ENCODE peak calls at places on chromosomes 2 and 18, in eight cellular contexts. T is neuronal stem cell; E is adipocyte; X is bronchial epithelial cell; J is iPS DF 6.9; S is cardiac muscle cell; O is aorta; C is naive thymus-derived CD4-positive, alpha-beta T cell. G is an unnamed sample. For H3K27me3, the result is how much of the 10 kb centered on the place peaks cover.

GRCh38 chr2:62382122-62382521 is 123.9 kb downstream of the TMEM17 start:
- DNase-seq in T (no peak), E (no peak), X (no peak), J (no peak), S (no peak), O (no peak), C (no peak), G (no peak)

GRCh38 chr2:199273043-199273647 is 184.6 kb downstream of the SATB2 start:
- DNase-seq in T (no peak), E (peak), X (peak), J (no peak), S (peak), O (no peak), C (no peak), G (no peak)

GRCh38 chr2:148552675-148553331 is 91.7 kb upstream of the EPC2 start:
- DNase-seq in T (no peak), E (peak), X (no peak), J (no peak), S (no peak), O (no peak), C (peak), G (no peak)

GRCh38 chr2:74690571-74690970 is 36.5 kb downstream of the SEMA4F start:
- DNase-seq in T (peak), E (peak), X (peak), J (peak), S (peak), O (no peak), C (peak), G (peak)

GRCh38 chr2:164335128-164335527 is 286.2 kb downstream of the GRB14 start:
- DNase-seq in T (no peak), E (no peak), X (no peak), J (peak), S (no peak), O (no peak), C (no peak), G (no peak)

GRCh38 chr2:233303252-233303651 is 4.4 kb upstream of the SAG start:
- DNase-seq in T (no peak), E (no peak), X (no peak), J (no peak), S (no peak), O (no peak), C (no peak), G (no peak)

GRCh38 chr2:50863218-50863617 is 168.7 kb downstream of the NRXN1 start:
- DNase-seq in T (no peak), E (no peak), X (no peak), J (no peak), S (no peak), O (no peak), C (no peak), G (no peak)

GRCh38 chr2:201939366-201939985 is 94.2 kb upstream of the FZD7 start:
- DNase-seq in T (no peak), E (no peak), X (no peak), J (no peak), S (peak), O (no peak), C (no peak), G (no peak)

GRCh38 chr2:201978333-201978732 is 55.3 kb upstream of the FZD7 start:
- DNase-seq in T (no peak), E (no peak), X (no peak), J (no peak), S (no peak), O (no peak), C (no peak), G (no peak)

GRCh38 chr2:209696836-209697711 is 74.6 kb upstream of the UNC80 start:
- DNase-seq in T (no peak), E (no peak), X (no peak), J (no peak), S (no peak), O (no peak), C (no peak), G (no peak)

GRCh38 chr18:50399582-50399981 is 24.7 kb downstream of the SKA1 start:
- DNase-seq in T (no peak), E (no peak), X (no peak), J (no peak), S (no peak), O (no peak), C (no peak), G (no peak)
- H3K27me3 ChIP-seq in T (under half), E (under half), X (under half), J (under half), S (under half), O (under half), C (under half), G (under half)

DNA sequence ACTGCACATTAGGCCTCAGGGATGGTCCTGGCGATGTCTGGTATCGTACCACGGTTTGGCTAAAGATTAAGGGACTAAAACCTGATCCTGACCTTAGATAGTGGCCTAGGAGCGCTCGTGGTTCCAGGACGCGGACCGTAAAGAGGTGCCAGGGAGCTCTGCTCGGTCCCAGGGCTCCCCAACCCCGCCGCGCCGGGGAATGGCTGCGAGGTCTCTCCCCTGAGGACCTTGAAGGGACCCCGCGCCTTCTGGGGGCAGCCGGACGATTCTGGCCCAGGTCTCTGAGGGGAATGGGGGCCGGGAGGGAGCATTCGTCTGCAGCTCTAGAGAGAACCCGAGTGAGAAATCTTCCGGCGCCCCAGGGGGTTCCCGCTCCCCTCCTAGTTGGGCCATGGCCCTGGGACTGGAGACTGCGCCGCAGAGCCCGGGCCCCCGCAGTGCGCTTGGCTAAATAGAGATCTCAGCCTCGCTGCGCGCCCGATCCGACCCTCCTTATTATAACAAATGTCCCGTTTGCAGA is 1.8 kb downstream of the PAX8 start:
- DNase-seq in T (peak), E (no peak), X (no peak), J (no peak), S (no peak), O (no peak), C (no peak), G (no peak)
- H3K27me3 ChIP-seq in T (under half), E (half or more), X (under half), J (half or more), S (half or more), O (under half), C (under half), G (half or more)

DNA sequence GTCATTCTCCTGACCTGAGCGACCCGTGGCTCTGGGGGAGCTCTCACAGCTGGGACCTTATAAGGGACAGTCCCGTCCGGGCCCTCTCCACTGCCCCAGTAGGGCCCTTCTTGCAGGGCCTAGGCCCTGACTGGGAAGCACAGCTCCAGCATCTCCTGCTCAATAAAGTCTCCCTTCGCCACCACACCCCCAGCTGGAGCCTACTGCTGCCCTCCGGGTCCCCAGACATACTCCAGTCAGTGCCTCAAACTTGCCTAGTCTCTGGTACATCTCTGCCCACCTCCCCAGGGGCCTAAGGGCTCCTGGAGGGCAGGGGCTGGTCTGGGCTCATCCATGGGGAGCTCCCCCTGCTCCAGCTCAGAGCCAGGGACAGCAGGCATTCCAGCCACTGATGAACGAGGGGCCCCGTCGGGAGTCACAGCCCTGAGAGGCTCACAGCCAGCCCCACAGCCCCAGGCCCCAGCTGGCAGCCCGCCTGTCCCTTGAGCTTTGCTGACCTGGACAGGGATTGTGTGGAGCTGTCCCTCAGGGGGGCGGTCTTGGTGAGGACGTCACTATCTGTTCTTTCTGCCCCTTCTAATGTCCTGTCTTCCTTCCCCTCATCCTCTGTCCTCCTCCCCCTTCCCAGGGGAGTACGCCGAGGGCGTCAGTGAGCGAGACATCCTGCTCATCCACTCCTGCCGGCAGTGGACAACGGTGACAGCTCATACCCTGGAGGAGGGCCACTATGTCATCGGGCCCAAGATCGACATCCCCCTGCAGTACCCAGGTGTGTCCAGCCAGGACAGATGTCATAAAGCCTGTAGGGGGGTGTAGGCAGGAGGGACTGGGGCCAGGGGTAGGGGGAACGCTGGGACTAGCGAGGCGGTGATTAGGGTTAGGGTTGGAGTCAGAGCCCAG is 3.1 kb downstream of the GAREM2 start:
- DNase-seq in T (no peak), E (no peak), X (no peak), J (no peak), S (no peak), O (no peak), C (no peak), G (no peak)
- H3K27me3 ChIP-seq in T (under half), E (under half), X (under half), J (under half), S (half or more), O (under half), C (under half), G (under half)

GRCh38 chr2:70906022-70906421 is 29.7 kb upstream of the ATP6V1B1 start:
- DNase-seq in T (no peak), E (no peak), X (no peak), J (no peak), S (no peak), O (no peak), C (no peak), G (no peak)

GRCh38 chr2:70903641-70904340 is 31.9 kb upstream of the ATP6V1B1 start:
- DNase-seq in T (no peak), E (no peak), X (no peak), J (no peak), S (no peak), O (no peak), C (no peak), G (no peak)

GRCh38 chr2:70906439-70907018 is 29.2 kb upstream of the ATP6V1B1 start:
- DNase-seq in T (no peak), E (no peak), X (no peak), J (no peak), S (no peak), O (no peak), C (no peak), G (no peak)

GRCh38 chr2:70904371-70905216 is 31.1 kb upstream of the ATP6V1B1 start:
- DNase-seq in T (no peak), E (no peak), X (no peak), J (no peak), S (no peak), O (no peak), C (no peak), G (no peak)

GRCh38 chr2:70905443-70905842 is 30.3 kb upstream of the ATP6V1B1 start:
- DNase-seq in T (no peak), E (no peak), X (no peak), J (no peak), S (no peak), O (no peak), C (no peak), G (no peak)
- H3K27me3 ChIP-seq in T (under half), E (under half), X (under half), J (half or more), S (half or more), O (under half), C (under half), G (under half)

GRCh38 chr2:217370391-217370790 is 510.5 kb upstream of the TNP1 start:
- DNase-seq in T (no peak), E (peak), X (peak), J (no peak), S (peak), O (no peak), C (no peak), G (no peak)
- H3K27me3 ChIP-seq in T (under half), E (under half), X (under half), J (under half), S (under half), O (under half), C (under half), G (under half)

GRCh38 chr2:70902579-70902978 is 33.1 kb upstream of the ATP6V1B1 start:
- DNase-seq in T (no peak), E (no peak), X (no peak), J (no peak), S (no peak), O (no peak), C (no peak), G (no peak)
- H3K27me3 ChIP-seq in T (under half), E (under half), X (under half), J (half or more), S (half or more), O (under half), C (under half), G (under half)

GRCh38 chr2:57965219-57965618 is 81.4 kb upstream of the VRK2 start:
- DNase-seq in T (no peak), E (no peak), X (no peak), J (no peak), S (no peak), O (no peak), C (no peak), G (no peak)

GRCh38 chr2:57959380-57959779 is 87.2 kb upstream of the VRK2 start:
- DNase-seq in T (no peak), E (no peak), X (no peak), J (no peak), S (no peak), O (no peak), C (no peak), G (no peak)

GRCh38 chr2:57957238-57957637 is 89.4 kb upstream of the VRK2 start:
- DNase-seq in T (no peak), E (no peak), X (no peak), J (no peak), S (no peak), O (no peak), C (no peak), G (no peak)

GRCh38 chr2:57965961-57966360 is 80.6 kb upstream of the VRK2 start:
- DNase-seq in T (no peak), E (no peak), X (peak), J (no peak), S (no peak), O (no peak), C (no peak), G (no peak)

DNA sequence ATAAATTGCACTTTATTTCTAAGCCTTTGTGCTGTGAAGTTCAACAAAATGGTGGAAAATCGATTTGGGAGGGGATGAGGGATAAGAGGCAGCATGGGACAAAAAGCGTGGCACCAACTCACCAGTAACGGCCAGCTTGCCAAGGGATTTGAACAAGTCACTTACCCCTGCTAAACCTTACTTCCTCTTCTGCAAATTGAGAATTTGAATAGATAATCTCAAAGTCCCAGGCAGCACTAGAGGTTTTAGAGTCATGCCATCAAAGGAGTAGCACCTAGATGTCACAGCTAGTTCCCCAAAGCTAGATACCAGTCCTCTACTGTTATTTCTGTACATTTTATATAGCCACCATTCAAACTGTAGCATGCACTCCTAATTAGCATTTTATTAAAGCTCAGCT is 83.7 kb upstream of the VRK2 start:
- DNase-seq in T (no peak), E (no peak), X (no peak), J (no peak), S (no peak), O (no peak), C (no peak), G (no peak)
- H3K27me3 ChIP-seq in T (under half), E (under half), X (under half), J (under half), S (under half), O (under half), C (under half), G (under half)

GRCh38 chr18:7568426-7568825 is 1.3 kb downstream of the PTPRM start:
- DNase-seq in T (no peak), E (peak), X (no peak), J (no peak), S (peak), O (peak), C (no peak), G (no peak)

GRCh38 chr18:7567487-7568425 is 640 bp downstream of the PTPRM start:
- DNase-seq in T (peak), E (peak), X (peak), J (no peak), S (peak), O (peak), C (no peak), G (no peak)

GRCh38 chr18:7566587-7567486 is at the start of gene PTPRM:
- DNase-seq in T (peak), E (peak), X (peak), J (no peak), S (peak), O (peak), C (peak), G (no peak)

GRCh38 chr18:7566244-7566586 is 901 bp upstream of the PTPRM start:
- DNase-seq in T (no peak), E (no peak), X (no peak), J (no peak), S (no peak), O (no peak), C (no peak), G (no peak)

GRCh38 chr18:7565677-7566076 is 1.4 kb upstream of the PTPRM start:
- DNase-seq in T (no peak), E (peak), X (no peak), J (no peak), S (no peak), O (no peak), C (no peak), G (no peak)
- H3K27me3 ChIP-seq in T (under half), E (under half), X (under half), J (under half), S (under half), O (under half), C (under half), G (under half)

GRCh38 chr18:12049983-12050811 is 43.4 kb upstream of the ANKRD62 start:
- DNase-seq in T (no peak), E (no peak), X (no peak), J (no peak), S (no peak), O (no peak), C (no peak), G (no peak)
- H3K27me3 ChIP-seq in T (under half), E (under half), X (under half), J (under half), S (under half), O (under half), C (under half), G (under half)

DNA sequence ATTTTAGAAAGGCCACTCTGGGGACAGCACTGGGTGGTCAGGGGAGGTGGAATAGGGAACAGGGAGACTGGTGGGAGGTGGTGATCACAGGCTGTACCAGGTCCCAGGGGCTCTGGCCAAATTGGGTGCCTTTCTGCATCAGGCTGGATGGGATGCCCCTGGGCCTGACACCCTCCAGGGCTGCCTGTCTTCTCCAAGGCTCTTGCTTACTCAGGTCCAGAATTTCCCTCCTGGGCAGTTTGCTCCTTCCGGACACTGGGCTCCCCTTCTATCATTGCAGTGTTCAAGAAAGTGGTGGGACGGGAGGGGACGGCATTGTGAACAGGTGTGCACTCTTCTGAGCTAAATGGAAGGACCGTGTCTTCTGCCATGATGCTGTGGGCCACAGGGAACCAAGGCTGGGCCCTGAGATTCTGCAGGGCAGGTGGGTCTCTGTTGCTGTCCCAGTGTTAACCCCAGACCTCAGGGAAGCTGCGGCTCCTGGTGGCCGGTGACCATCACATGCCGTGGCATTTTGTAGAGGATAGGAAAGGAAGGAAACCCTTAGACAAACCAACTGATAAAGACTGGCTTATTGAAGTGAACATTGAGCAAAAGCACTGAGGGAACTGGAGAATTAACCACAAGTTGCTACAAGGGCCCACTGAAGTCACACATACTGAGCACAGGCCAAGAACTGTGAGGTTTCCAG is 93.7 kb upstream of the HS6ST1 start:
- DNase-seq in T (no peak), E (no peak), X (no peak), J (no peak), S (peak), O (peak), C (no peak), G (no peak)
- H3K27me3 ChIP-seq in T (under half), E (under half), X (under half), J (under half), S (under half), O (under half), C (under half), G (under half)